ENCODE peak calls at places on chromosomes 11 and 22, in five cellular contexts. M is cardiac fibroblast, N is non-pigmented ciliary epithelial cell, A is brain microvascular endothelial cell, U is lung microvascular endothelial cell. Z is an unnamed sample.

GRCh38 chr11:7869467-7869866 is 61.6 kb downstream of the OR10A6 start:
- DNase-seq in M (no peak), N (no peak), A (no peak), U (peak; percentile 59), Z (no peak)

GRCh38 chr11:128627666-128628342 is 40.4 kb upstream of the ETS1 start:
- DNase-seq in M (no peak), N (no peak), A (no peak), U (no peak), Z (no peak)

GRCh38 chr22:22097727-22098228 is 115.2 kb upstream of the TOP3B start:
- DNase-seq in M (no peak), N (no peak), A (no peak), U (no peak), Z (no peak)

GRCh38 chr11:117700551-117700950 is 96.5 kb downstream of the DSCAML1 start:
- DNase-seq in M (no peak), N (no peak), A (no peak), U (no peak), Z (no peak)

GRCh38 chr11:1263036-1263435 is 40.2 kb downstream of the MUC5B start:
- DNase-seq in M (no peak), N (no peak), A (no peak), U (no peak), Z (no peak)

GRCh38 chr22:39253427-39254070 is 8.8 kb upstream of the PDGFB start:
- DNase-seq in M (peak; percentile 75), N (peak; percentile 51), A (peak; percentile 72), U (peak; percentile 83), Z (no peak)

GRCh38 chr11:119892311-119892808 is 163.4 kb upstream of the NECTIN1 start:
- DNase-seq in M (no peak), N (no peak), A (no peak), U (no peak), Z (no peak)

GRCh38 chr11:35045219-35045819 is 93.7 kb upstream of the CD44 start:
- DNase-seq in M (no peak), N (no peak), A (no peak), U (peak; percentile 79), Z (no peak)

GRCh38 chr11:76823481-76824028 is 37.2 kb upstream of the ACER3 start:
- DNase-seq in M (peak; percentile 83), N (no peak), A (peak; percentile 63), U (peak; percentile 98), Z (peak; percentile 81)

GRCh38 chr11:128399186-128399585 is 188.2 kb downstream of the ETS1 start:
- DNase-seq in M (peak; percentile 43), N (peak; percentile 47), A (peak; percentile 81), U (peak; percentile 71), Z (no peak)

GRCh38 chr11:62710001-62710345 is 2.5 kb downstream of the GNG3 start:
- DNase-seq in M (peak; percentile 48), N (no peak), A (no peak), U (peak; percentile 51), Z (no peak)

GRCh38 chr11:69257134-69257533 is 36.8 kb upstream of the MYEOV start:
- DNase-seq in M (no peak), N (no peak), A (no peak), U (no peak), Z (no peak)

GRCh38 chr11:40384991-40385390 is 1074.5 kb downstream of the LRRC4C start:
- DNase-seq in M (no peak), N (peak; percentile 40), A (no peak), U (peak; percentile 79), Z (no peak)

GRCh38 chr11:68872216-68873003 is 30.7 kb upstream of the CPT1A start:
- DNase-seq in M (peak; percentile 18), N (no peak), A (peak; percentile 43), U (no peak), Z (no peak)

GRCh38 chr11:6862961-6863360 is at the start of gene OR10A2:
- DNase-seq in M (no peak), N (no peak), A (no peak), U (no peak), Z (no peak)

GRCh38 chr22:24467340-24467739 is 27.8 kb upstream of the UPB1 start:
- DNase-seq in M (no peak), N (no peak), A (no peak), U (no peak), Z (no peak)